ENCODE peak calls at places on chromosomes 13 and 19, in eight cellular contexts. One of them, this sample, is unnamed.

GRCh38 chr13:43006893-43007631 is 15.0 kb upstream of the EPSTI1 start:
- DNase-seq in progenitor cell of endocrine pancreas: no peak
- DNase-seq in MCF 10A: peak
- DNase-seq in ovary: no peak
- DNase-seq in adrenal gland: no peak
- DNase-seq in H9: no peak
- DNase-seq in MM.1S: no peak
- DNase-seq in breast epithelium: no peak
- DNase-seq in this sample: no peak

GRCh38 chr19:29666634-29667389 is 1.6 kb downstream of the PLEKHF1 start:
- DNase-seq in progenitor cell of endocrine pancreas: no peak
- DNase-seq in MCF 10A: no peak
- DNase-seq in ovary: peak
- DNase-seq in adrenal gland: peak
- DNase-seq in H9: peak
- DNase-seq in MM.1S: no peak
- DNase-seq in breast epithelium: peak
- DNase-seq in this sample: no peak

GRCh38 chr13:112450118-112450517 is 74.0 kb downstream of the SPACA7 start:
- DNase-seq in progenitor cell of endocrine pancreas: no peak
- DNase-seq in MCF 10A: no peak
- DNase-seq in ovary: no peak
- DNase-seq in adrenal gland: no peak
- DNase-seq in H9: no peak
- DNase-seq in MM.1S: no peak
- DNase-seq in breast epithelium: no peak
- DNase-seq in this sample: no peak

GRCh38 chr13:28747851-28748250 is 29.1 kb upstream of the SLC46A3 start:
- DNase-seq in progenitor cell of endocrine pancreas: no peak
- DNase-seq in MCF 10A: no peak
- DNase-seq in ovary: no peak
- DNase-seq in adrenal gland: no peak
- DNase-seq in H9: no peak
- DNase-seq in MM.1S: no peak
- DNase-seq in breast epithelium: no peak
- DNase-seq in this sample: no peak

GRCh38 chr13:85068231-85068630 is 731.0 kb downstream of the SLITRK6 start:
- DNase-seq in progenitor cell of endocrine pancreas: no peak
- DNase-seq in MCF 10A: no peak
- DNase-seq in ovary: no peak
- DNase-seq in adrenal gland: no peak
- DNase-seq in H9: no peak
- DNase-seq in MM.1S: no peak
- DNase-seq in breast epithelium: no peak
- DNase-seq in this sample: no peak

GRCh38 chr19:30026933-30027332 is 84.9 kb downstream of the URI1 start:
- DNase-seq in progenitor cell of endocrine pancreas: no peak
- DNase-seq in MCF 10A: no peak
- DNase-seq in ovary: no peak
- DNase-seq in adrenal gland: no peak
- DNase-seq in H9: no peak
- DNase-seq in MM.1S: no peak
- DNase-seq in breast epithelium: no peak
- DNase-seq in this sample: no peak

GRCh38 chr13:44649118-44649455 is 73.0 kb upstream of the TSC22D1 start:
- DNase-seq in progenitor cell of endocrine pancreas: no peak
- DNase-seq in MCF 10A: no peak
- DNase-seq in ovary: no peak
- DNase-seq in adrenal gland: no peak
- DNase-seq in H9: peak
- DNase-seq in MM.1S: no peak
- DNase-seq in breast epithelium: no peak
- DNase-seq in this sample: no peak

GRCh38 chr13:37105251-37105714 is at the start of gene CSNK1A1L:
- DNase-seq in progenitor cell of endocrine pancreas: no peak
- DNase-seq in MCF 10A: no peak
- DNase-seq in ovary: no peak
- DNase-seq in adrenal gland: no peak
- DNase-seq in H9: no peak
- DNase-seq in MM.1S: no peak
- DNase-seq in breast epithelium: no peak
- DNase-seq in this sample: no peak

GRCh38 chr13:44755872-44756271 is 179.7 kb upstream of the TSC22D1 start:
- DNase-seq in progenitor cell of endocrine pancreas: no peak
- DNase-seq in MCF 10A: peak
- DNase-seq in ovary: no peak
- DNase-seq in adrenal gland: no peak
- DNase-seq in H9: no peak
- DNase-seq in MM.1S: no peak
- DNase-seq in breast epithelium: no peak
- DNase-seq in this sample: no peak

GRCh38 chr19:33391631-33392249 is 18.2 kb downstream of the CEBPG start:
- DNase-seq in progenitor cell of endocrine pancreas: no peak
- DNase-seq in MCF 10A: peak
- DNase-seq in ovary: peak
- DNase-seq in adrenal gland: no peak
- DNase-seq in H9: no peak
- DNase-seq in MM.1S: no peak
- DNase-seq in breast epithelium: no peak
- DNase-seq in this sample: peak

GRCh38 chr13:51477149-51477548 is 24.3 kb upstream of the INTS6 start:
- DNase-seq in progenitor cell of endocrine pancreas: no peak
- DNase-seq in MCF 10A: no peak
- DNase-seq in ovary: no peak
- DNase-seq in adrenal gland: no peak
- DNase-seq in H9: no peak
- DNase-seq in MM.1S: no peak
- DNase-seq in breast epithelium: no peak
- DNase-seq in this sample: no peak

GRCh38 chr19:39197808-39198207 is 1.0 kb downstream of the NCCRP1 start:
- DNase-seq in progenitor cell of endocrine pancreas: no peak
- DNase-seq in MCF 10A: peak
- DNase-seq in ovary: no peak
- DNase-seq in adrenal gland: no peak
- DNase-seq in H9: no peak
- DNase-seq in MM.1S: no peak
- DNase-seq in breast epithelium: no peak
- DNase-seq in this sample: no peak

GRCh38 chr13:45133396-45134118 is 13.2 kb downstream of the GTF2F2 start:
- DNase-seq in progenitor cell of endocrine pancreas: no peak
- DNase-seq in MCF 10A: no peak
- DNase-seq in ovary: no peak
- DNase-seq in adrenal gland: no peak
- DNase-seq in H9: no peak
- DNase-seq in MM.1S: no peak
- DNase-seq in breast epithelium: no peak
- DNase-seq in this sample: no peak

GRCh38 chr13:80721689-80722088 is 380.8 kb upstream of the SPRY2 start:
- DNase-seq in progenitor cell of endocrine pancreas: no peak
- DNase-seq in MCF 10A: no peak
- DNase-seq in ovary: no peak
- DNase-seq in adrenal gland: no peak
- DNase-seq in H9: no peak
- DNase-seq in MM.1S: no peak
- DNase-seq in breast epithelium: no peak
- DNase-seq in this sample: no peak

GRCh38 chr19:27741236-27741635 is 1471.7 kb downstream of the UQCRFS1 start:
- DNase-seq in progenitor cell of endocrine pancreas: no peak
- DNase-seq in MCF 10A: no peak
- DNase-seq in ovary: no peak
- DNase-seq in adrenal gland: no peak
- DNase-seq in H9: peak
- DNase-seq in MM.1S: no peak
- DNase-seq in breast epithelium: peak
- DNase-seq in this sample: no peak

GRCh38 chr13:102484329-102484728 is 82.5 kb upstream of the FGF14 start:
- DNase-seq in progenitor cell of endocrine pancreas: no peak
- DNase-seq in MCF 10A: peak
- DNase-seq in ovary: no peak
- DNase-seq in adrenal gland: no peak
- DNase-seq in H9: no peak
- DNase-seq in MM.1S: no peak
- DNase-seq in breast epithelium: no peak
- DNase-seq in this sample: no peak
- TF ChIP-seq CTCF in progenitor cell of endocrine pancreas: no peak
- TF ChIP-seq CTCF in MCF 10A: peak
- TF ChIP-seq CTCF in ovary: no peak
- TF ChIP-seq CTCF in adrenal gland: no peak
- TF ChIP-seq CTCF in H9: peak
- TF ChIP-seq CTCF in MM.1S: no peak
- TF ChIP-seq CTCF in breast epithelium: no peak
- TF ChIP-seq CTCF in this sample: no peak

DNA sequence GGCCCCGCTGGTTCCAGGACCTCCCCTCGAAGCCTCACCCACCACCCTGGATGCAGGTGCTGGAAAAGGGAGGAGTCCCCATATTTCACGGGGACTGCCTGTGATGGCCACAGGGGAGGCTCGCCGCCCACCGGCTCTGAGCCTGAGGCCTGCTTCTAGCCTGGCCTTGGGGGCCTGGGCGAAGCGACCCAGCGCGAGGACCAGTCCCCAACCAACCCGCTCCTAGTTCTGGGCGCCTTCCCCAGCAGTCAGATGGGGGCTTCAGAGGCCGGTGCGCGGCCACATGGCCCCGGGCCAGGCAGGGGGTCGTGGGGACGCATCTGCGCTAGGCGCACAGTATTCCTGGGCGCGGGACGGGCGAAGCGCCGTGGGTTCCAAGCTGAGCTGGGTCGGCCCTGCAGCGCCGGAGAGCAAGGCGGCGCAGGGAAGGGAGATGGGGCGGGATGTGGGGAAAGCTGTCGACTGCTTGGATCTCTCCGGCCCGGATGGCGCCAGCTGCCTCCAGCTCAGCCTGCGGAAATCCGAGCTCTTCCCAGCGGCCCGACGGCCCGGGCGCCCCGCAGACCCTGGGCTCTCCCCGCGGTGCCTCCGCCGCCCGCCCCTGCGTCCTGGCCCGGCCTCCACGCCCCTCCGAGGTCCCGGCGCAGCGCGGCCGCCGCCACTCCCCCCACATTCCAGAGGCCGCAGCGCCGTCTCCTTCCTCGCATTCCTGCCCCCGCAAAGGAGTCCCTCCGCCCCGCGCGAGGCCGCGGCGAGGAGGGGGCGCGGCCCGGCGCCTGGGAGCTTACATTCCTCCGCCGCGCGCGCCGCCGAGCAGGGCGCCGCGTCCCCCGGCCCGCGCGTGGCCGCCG is at the start of gene WTIP:
- DNase-seq in progenitor cell of endocrine pancreas: peak
- DNase-seq in MCF 10A: peak
- DNase-seq in ovary: peak
- DNase-seq in adrenal gland: peak
- DNase-seq in H9: peak
- DNase-seq in MM.1S: no peak
- DNase-seq in breast epithelium: peak
- DNase-seq in this sample: no peak
- TF ChIP-seq CTCF in progenitor cell of endocrine pancreas: peak
- TF ChIP-seq CTCF in MCF 10A: no peak
- TF ChIP-seq CTCF in ovary: no peak
- TF ChIP-seq CTCF in adrenal gland: no peak
- TF ChIP-seq CTCF in H9: no peak
- TF ChIP-seq CTCF in MM.1S: no peak
- TF ChIP-seq CTCF in breast epithelium: no peak
- TF ChIP-seq CTCF in this sample: no peak

GRCh38 chr19:49468199-49468598 is 5.8 kb upstream of the FLT3LG start:
- DNase-seq in progenitor cell of endocrine pancreas: no peak
- DNase-seq in MCF 10A: no peak
- DNase-seq in ovary: no peak
- DNase-seq in adrenal gland: no peak
- DNase-seq in H9: peak
- DNase-seq in MM.1S: no peak
- DNase-seq in breast epithelium: peak
- DNase-seq in this sample: no peak

GRCh38 chr19:49470615-49470978 is 3.4 kb upstream of the FLT3LG start:
- DNase-seq in progenitor cell of endocrine pancreas: no peak
- DNase-seq in MCF 10A: no peak
- DNase-seq in ovary: no peak
- DNase-seq in adrenal gland: no peak
- DNase-seq in H9: no peak
- DNase-seq in MM.1S: no peak
- DNase-seq in breast epithelium: no peak
- DNase-seq in this sample: no peak

GRCh38 chr19:49472936-49473335 is 1.1 kb upstream of the FLT3LG start:
- DNase-seq in progenitor cell of endocrine pancreas: no peak
- DNase-seq in MCF 10A: no peak
- DNase-seq in ovary: no peak
- DNase-seq in adrenal gland: no peak
- DNase-seq in H9: no peak
- DNase-seq in MM.1S: no peak
- DNase-seq in breast epithelium: no peak
- DNase-seq in this sample: no peak

GRCh38 chr19:49468746-49469447 is 5.1 kb upstream of the FLT3LG start:
- DNase-seq in progenitor cell of endocrine pancreas: no peak
- DNase-seq in MCF 10A: peak
- DNase-seq in ovary: no peak
- DNase-seq in adrenal gland: no peak
- DNase-seq in H9: peak
- DNase-seq in MM.1S: peak
- DNase-seq in breast epithelium: peak
- DNase-seq in this sample: peak

GRCh38 chr19:49469828-49470614 is 4.0 kb upstream of the FLT3LG start:
- DNase-seq in progenitor cell of endocrine pancreas: no peak
- DNase-seq in MCF 10A: no peak
- DNase-seq in ovary: no peak
- DNase-seq in adrenal gland: no peak
- DNase-seq in H9: peak
- DNase-seq in MM.1S: peak
- DNase-seq in breast epithelium: no peak
- DNase-seq in this sample: peak
- TF ChIP-seq CTCF in progenitor cell of endocrine pancreas: no peak
- TF ChIP-seq CTCF in MCF 10A: peak
- TF ChIP-seq CTCF in ovary: no peak
- TF ChIP-seq CTCF in adrenal gland: no peak
- TF ChIP-seq CTCF in H9: peak
- TF ChIP-seq CTCF in MM.1S: peak
- TF ChIP-seq CTCF in breast epithelium: no peak
- TF ChIP-seq CTCF in this sample: peak

DNA sequence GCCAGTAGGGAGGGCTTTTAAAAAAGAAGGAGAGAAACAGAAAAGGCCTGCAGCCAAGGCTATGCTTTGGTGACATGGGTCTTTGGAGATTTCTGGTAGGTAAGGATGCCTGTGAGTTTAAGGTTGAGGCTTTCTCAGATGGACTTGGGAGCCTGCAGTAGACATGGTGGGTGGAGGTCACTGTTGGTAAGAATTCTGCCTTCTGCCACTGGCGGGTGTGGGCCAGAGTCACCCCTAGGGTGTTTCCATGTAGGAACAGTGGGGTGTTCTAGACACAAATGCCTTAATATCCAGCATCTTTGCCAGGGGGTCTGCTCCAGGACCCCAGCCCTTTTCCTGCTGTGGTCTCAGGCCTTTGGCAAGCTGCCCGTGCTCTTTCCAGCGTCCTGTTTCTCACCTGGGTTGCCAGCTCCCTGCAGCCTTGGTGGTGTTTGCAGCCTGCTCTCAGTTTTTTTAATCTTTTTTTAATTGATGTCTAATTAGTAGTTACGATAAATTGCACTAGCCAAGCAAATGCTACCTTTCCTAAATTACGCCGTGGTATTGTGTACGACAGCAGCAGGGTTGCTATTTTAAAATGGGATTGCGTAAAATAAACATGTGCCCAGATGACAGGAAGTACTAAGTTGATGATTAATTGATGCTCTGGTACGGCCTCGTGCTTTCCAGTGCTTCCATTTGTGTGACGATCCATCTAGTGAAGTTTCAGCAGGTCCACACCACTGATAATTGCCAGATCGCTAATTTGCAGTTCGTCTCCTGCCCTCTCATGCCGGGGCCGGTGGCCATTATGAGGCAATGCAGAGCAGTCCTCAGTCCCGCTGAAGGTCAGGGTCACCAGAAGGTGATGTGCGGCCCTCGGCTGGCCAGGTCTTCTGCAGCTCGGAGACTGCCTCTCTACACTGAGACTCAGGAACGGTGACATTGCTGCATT is 35.3 kb upstream of the NPAS1 start:
- DNase-seq in progenitor cell of endocrine pancreas: no peak
- DNase-seq in MCF 10A: peak
- DNase-seq in ovary: no peak
- DNase-seq in adrenal gland: peak
- DNase-seq in H9: no peak
- DNase-seq in MM.1S: no peak
- DNase-seq in breast epithelium: no peak
- DNase-seq in this sample: no peak
- TF ChIP-seq CTCF in progenitor cell of endocrine pancreas: no peak
- TF ChIP-seq CTCF in MCF 10A: no peak
- TF ChIP-seq CTCF in ovary: no peak
- TF ChIP-seq CTCF in adrenal gland: no peak
- TF ChIP-seq CTCF in H9: no peak
- TF ChIP-seq CTCF in MM.1S: no peak
- TF ChIP-seq CTCF in breast epithelium: no peak
- TF ChIP-seq CTCF in this sample: no peak

This sample was measured in GM10248.